ENCODE peak calls at places on chromosomes 12 and 14, in five cellular contexts. Q, J, S, D and X are unnamed samples.

GRCh38 chr12:39627914-39628313 is 8.3 kb upstream of the ABCD2 start:
- DNase-seq in D (no peak), J (no peak), S (no peak), Q (no peak), X (no peak)

GRCh38 chr12:23230899-23231298 is 605.9 kb downstream of the ETNK1 start:
- DNase-seq in S (no peak), D (no peak), Q (no peak), J (no peak), X (no peak)

GRCh38 chr12:92144631-92145480 is 790 bp downstream of the BTG1 start:
- DNase-seq in D (no peak), Q (peak), J (no peak), S (peak), X (no peak)

GRCh38 chr14:52080817-52081755 is 12.2 kb upstream of the NID2 start:
- DNase-seq in Q (no peak), D (no peak), J (no peak), S (peak), X (peak)

GRCh38 chr12:113459981-113460380 is 11.7 kb downstream of the LHX5 start:
- DNase-seq in D (no peak), J (no peak), S (no peak), Q (no peak), X (no peak)

GRCh38 chr12:55996715-55997534 is at the start of gene SUOX:
- DNase-seq in Q (peak), S (peak), D (peak), J (peak), X (peak)

GRCh38 chr14:65478596-65478995 is 66.1 kb downstream of the FUT8 start:
- DNase-seq in Q (peak), S (no peak), D (no peak), J (no peak), X (peak)

GRCh38 chr12:63977441-63977840 is 132.9 kb downstream of the SRGAP1 start:
- DNase-seq in S (no peak), J (no peak), Q (no peak), D (no peak), X (no peak)

GRCh38 chr12:125382896-125383295 is 317.7 kb downstream of the AACS start:
- DNase-seq in D (no peak), Q (no peak), S (no peak), J (no peak), X (no peak)

GRCh38 chr14:52948039-52948438 is 2.8 kb downstream of the FERMT2 start:
- DNase-seq in S (peak), D (no peak), J (no peak), Q (no peak), X (no peak)

GRCh38 chr12:27652174-27652763 is 44.0 kb upstream of the REP15 start:
- DNase-seq in D (peak), S (peak), J (no peak), Q (peak), X (peak)

GRCh38 chr14:59356298-59356697 is 108.9 kb downstream of the GPR135 start:
- DNase-seq in Q (no peak), D (no peak), J (no peak), S (no peak), X (no peak)

GRCh38 chr12:53976172-53976822 is 1.5 kb upstream of the HOTAIR start:
- DNase-seq in Q (no peak), D (no peak), S (no peak), J (no peak), X (no peak)

GRCh38 chr12:118302053-118302452 is 70.7 kb downstream of the TAOK3 start:
- DNase-seq in D (no peak), S (no peak), J (no peak), Q (no peak), X (no peak)

GRCh38 chr12:78914859-78915331 is 50.3 kb downstream of the SYT1 start:
- DNase-seq in Q (no peak), D (no peak), J (peak), S (no peak), X (peak)

GRCh38 chr12:96502477-96502876 is 13.1 kb downstream of the CFAP54 start:
- DNase-seq in D (peak), Q (peak), J (no peak), S (no peak), X (no peak)

GRCh38 chr12:47602330-47602729 is 103.5 kb downstream of the RPAP3 start:
- DNase-seq in J (no peak), S (no peak), D (no peak), Q (no peak), X (no peak)

GRCh38 chr12:102568151-102568815 is 87.9 kb upstream of the IGF1 start:
- DNase-seq in J (no peak), D (no peak), Q (no peak), S (no peak), X (no peak)

GRCh38 chr14:104969741-104970230 is 8.4 kb downstream of the AHNAK2 start:
- DNase-seq in S (no peak), J (no peak), D (no peak), Q (no peak), X (no peak)

GRCh38 chr12:64739778-64740177 is 19.4 kb downstream of the GNS start:
- DNase-seq in D (no peak), J (no peak), S (no peak), Q (no peak), X (no peak)

GRCh38 chr12:53499261-53500118 is at the start of gene MAP3K12:
- DNase-seq in Q (peak), D (no peak), S (no peak), J (no peak), X (no peak)

GRCh38 chr12:15722951-15723350 is 66.2 kb downstream of the EPS8 start:
- DNase-seq in D (no peak), J (no peak), Q (no peak), S (no peak), X (no peak)

GRCh38 chr12:65868133-65868705 is 43.9 kb downstream of the HMGA2 start:
- DNase-seq in J (no peak), Q (peak), D (no peak), S (no peak), X (no peak)

GRCh38 chr12:14272954-14273910 is 92.2 kb upstream of the ATF7IP start:
- DNase-seq in D (no peak), J (no peak), S (no peak), Q (no peak), X (no peak)

GRCh38 chr14:82510007-82510406 is 976.4 kb upstream of the SEL1L start:
- DNase-seq in J (no peak), Q (no peak), S (no peak), D (no peak), X (no peak)

GRCh38 chr12:65822732-65823480 is 1.4 kb upstream of the HMGA2 start:
- DNase-seq in J (peak), D (no peak), Q (no peak), S (peak), X (peak)

GRCh38 chr12:12282761-12283160 is 15.9 kb upstream of the LRP6 start:
- DNase-seq in S (no peak), Q (no peak), D (no peak), J (no peak), X (no peak)

GRCh38 chr14:100045687-100046344 is 19.4 kb upstream of the EVL start:
- DNase-seq in S (no peak), J (no peak), Q (no peak), D (no peak), X (no peak)

GRCh38 chr12:15186593-15186992 is 34.6 kb downstream of the RERG start:
- DNase-seq in Q (no peak), D (no peak), S (no peak), J (no peak), X (no peak)

GRCh38 chr12:9940370-9940769 is 8.2 kb upstream of the CLEC2A start:
- DNase-seq in D (no peak), S (no peak), J (no peak), Q (peak), X (no peak)

GRCh38 chr14:43408472-43408871 is 1098.6 kb downstream of the FSCB start:
- DNase-seq in J (no peak), D (no peak), S (no peak), Q (no peak), X (no peak)

GRCh38 chr12:77337327-77337726 is 272.0 kb upstream of the E2F7 start:
- DNase-seq in S (no peak), J (no peak), Q (no peak), D (no peak), X (no peak)

GRCh38 chr12:132492522-132492921 is 2.6 kb downstream of the FBRSL1 start:
- DNase-seq in J (no peak), D (peak), S (no peak), Q (no peak), X (no peak)
- TF ChIP-seq SIN3A in J (no peak), D (no peak), S (no peak), Q (no peak), X (no peak)

GRCh38 chr14:22271838-22272237 is 317.2 kb downstream of the DAD1 start:
- DNase-seq in S (no peak), D (no peak), Q (no peak), J (no peak), X (no peak)

GRCh38 chr14:22265319-22266140 is 323.5 kb downstream of the DAD1 start:
- DNase-seq in D (no peak), J (no peak), S (no peak), Q (no peak), X (no peak)

GRCh38 chr14:22266141-22266442 is 322.9 kb downstream of the DAD1 start:
- DNase-seq in Q (no peak), J (no peak), S (no peak), D (no peak), X (no peak)

GRCh38 chr14:22266683-22267082 is 322.3 kb downstream of the DAD1 start:
- DNase-seq in S (no peak), Q (no peak), D (no peak), J (no peak), X (no peak)

GRCh38 chr14:22268875-22269274 is 320.1 kb downstream of the DAD1 start:
- DNase-seq in J (no peak), D (no peak), Q (peak), S (no peak), X (no peak)
- TF ChIP-seq CEBPB in J (no peak), D (no peak), Q (no peak), S (no peak), X (no peak)

DNA sequence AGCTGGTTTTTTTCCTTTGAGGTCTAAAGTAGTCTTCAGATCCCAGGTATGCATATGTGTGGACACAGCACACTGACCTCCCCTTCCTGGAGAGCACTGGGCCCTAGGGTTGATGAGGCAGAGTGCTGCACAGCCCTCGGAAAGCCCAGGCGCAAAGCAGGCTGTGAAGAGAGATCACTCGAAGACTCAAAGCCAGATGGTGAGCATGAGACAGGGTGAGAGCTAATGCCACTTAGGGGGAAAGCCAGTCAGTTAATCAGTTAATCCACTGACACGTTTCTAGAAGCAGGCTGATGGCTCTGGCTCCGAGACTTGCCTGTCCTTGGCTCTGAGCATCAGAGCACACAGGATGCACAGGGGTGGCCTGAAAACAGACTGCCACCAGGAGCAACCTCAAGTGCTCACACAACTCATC is 11.7 kb downstream of the AQP6 start:
- DNase-seq in S (no peak), D (no peak), J (no peak), Q (no peak), X (no peak)
- TF ChIP-seq MAX in S (no peak), D (no peak), J (no peak), Q (no peak), X (no peak)

GRCh38 chr12:3809357-3810015 is 56.6 kb upstream of the CRACR2A start:
- DNase-seq in J (no peak), D (no peak), S (no peak), Q (no peak), X (no peak)
- TF ChIP-seq SIN3A in J (no peak), D (no peak), S (no peak), Q (no peak), X (no peak)

DNA sequence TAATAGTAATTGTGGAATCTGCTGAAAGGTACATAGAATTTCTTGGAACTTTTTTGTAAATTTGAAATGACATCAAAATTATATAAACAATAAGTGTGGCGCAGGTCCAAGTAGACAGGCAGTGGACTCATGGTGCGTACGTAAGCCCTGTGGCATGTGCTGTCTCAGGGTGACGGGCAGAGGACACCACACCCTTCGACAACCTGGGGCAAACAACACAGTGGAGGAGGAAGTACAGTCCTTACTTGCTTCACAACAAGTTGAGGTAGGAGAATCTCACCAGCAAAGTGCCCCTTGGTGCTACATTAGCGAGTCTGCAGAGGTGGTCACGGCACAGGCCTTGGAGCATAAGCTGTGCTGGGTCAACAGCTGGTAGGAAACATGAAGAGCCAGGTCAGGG is 180.9 kb downstream of the AEBP2 start:
- DNase-seq in S (no peak), Q (no peak), D (no peak), J (no peak), X (no peak)
- TF ChIP-seq CEBPB in S (no peak), Q (no peak), D (no peak), J (no peak), X (no peak)

GRCh38 chr12:85425349-85425612 is 145.3 kb downstream of the ALX1 start:
- DNase-seq in Q (no peak), J (no peak), S (no peak), D (no peak), X (no peak)

GRCh38 chr12:85425926-85426325 is 145.9 kb downstream of the ALX1 start:
- DNase-seq in S (no peak), J (no peak), D (no peak), Q (no peak), X (no peak)

GRCh38 chr12:85422766-85423165 is 142.7 kb downstream of the ALX1 start:
- DNase-seq in D (no peak), Q (no peak), S (no peak), J (no peak), X (no peak)

GRCh38 chr12:85423947-85424346 is 143.9 kb downstream of the ALX1 start:
- DNase-seq in J (no peak), Q (no peak), S (no peak), D (no peak), X (no peak)

DNA sequence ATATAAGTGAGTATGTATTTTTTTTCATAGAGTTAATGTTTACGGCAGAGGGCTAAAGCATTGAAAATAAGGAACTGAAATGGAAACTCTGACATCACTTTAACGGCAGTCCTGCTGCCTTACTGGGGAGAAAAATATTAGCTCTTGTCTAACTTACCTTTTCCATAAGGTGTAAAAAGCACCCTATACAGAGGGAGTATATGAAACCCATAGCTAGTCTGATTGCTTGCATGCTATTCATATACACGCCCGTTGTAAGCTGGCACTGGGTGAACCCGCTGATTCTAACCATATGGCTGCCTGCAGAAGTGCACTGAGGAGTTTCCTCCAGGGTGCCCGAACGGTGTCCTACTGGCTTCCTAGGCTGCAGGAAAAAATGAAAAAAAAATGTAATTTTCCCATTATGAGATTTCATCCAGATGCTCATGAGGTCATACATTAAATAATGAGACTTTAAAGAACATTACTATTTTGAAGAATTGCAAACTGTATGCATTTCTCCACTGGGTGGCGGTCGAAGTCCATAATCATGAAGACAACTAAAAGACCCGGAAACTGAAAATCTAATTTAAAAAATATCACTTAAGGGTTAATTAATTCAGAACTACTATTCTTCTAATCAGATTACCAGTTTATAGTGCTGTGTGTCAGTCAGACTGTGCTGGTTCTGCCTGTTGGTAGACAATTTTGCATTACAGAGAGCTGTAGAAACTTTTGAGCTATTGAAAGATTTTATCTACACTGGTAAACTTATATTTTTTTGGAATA is 144.7 kb downstream of the ALX1 start:
- DNase-seq in Q (peak), S (peak), J (no peak), D (peak), X (peak)
- TF ChIP-seq MAX in Q (no peak), S (no peak), J (no peak), D (no peak), X (no peak)